ENCODE peak calls at places on chromosome 15, in eight cellular contexts. S is A549, H is K562, F is HCT116, U is HepG2, E is H1, Y is endothelial cell of umbilical vein, A is GM12878. I is an unnamed sample.

GRCh38 chr15:63203451-63204090 is 14.2 kb downstream of the RAB8B start:
- DNase-seq in A (no peak), H (peak; percentile 66), S (no peak), U (no peak), E (no peak), Y (no peak), F (no peak), I (peak; percentile 83)

GRCh38 chr15:85794598-85795319 is at the start of gene KLHL25:
- DNase-seq in E (peak; percentile 75), S (peak; percentile 99), U (peak; percentile 90), H (peak; percentile 99), A (peak; percentile 56), Y (peak; percentile 95), F (peak; percentile 81), I (peak; percentile 96)

GRCh38 chr15:94297543-94297942 is 66.2 kb downstream of the MCTP2 start:
- DNase-seq in S (no peak), A (no peak), H (no peak), F (no peak), Y (no peak), E (no peak), U (no peak), I (peak; percentile 71)

GRCh38 chr15:37941779-37942178 is 7.3 kb downstream of the TMCO5A start:
- DNase-seq in E (no peak), U (no peak), S (no peak), A (no peak), H (no peak), F (no peak), Y (no peak), I (no peak)

GRCh38 chr15:71093089-71094024 is 21.9 kb upstream of the THSD4 start:
- DNase-seq in U (no peak), S (peak; percentile 70), E (no peak), F (peak; percentile 74), Y (no peak), A (no peak), H (no peak), I (no peak)

GRCh38 chr15:62940755-62941361 is 101.7 kb upstream of the TPM1 start:
- DNase-seq in Y (peak; percentile 25), A (no peak), H (no peak), F (no peak), S (peak; percentile 75), E (no peak), U (no peak), I (peak; percentile 48)

GRCh38 chr15:38226867-38227266 is 25.8 kb upstream of the SPRED1 start:
- DNase-seq in U (peak; percentile 59), Y (peak; percentile 78), H (no peak), A (no peak), S (peak; percentile 36), F (peak; percentile 85), E (no peak), I (no peak)

GRCh38 chr15:32715276-32715675 is 2.5 kb upstream of the GREM1 start:
- DNase-seq in A (no peak), S (no peak), H (no peak), F (no peak), E (no peak), Y (no peak), U (no peak), I (no peak)

GRCh38 chr15:53525894-53526293 is 233.6 kb downstream of the WDR72 start:
- DNase-seq in E (no peak), F (no peak), S (no peak), Y (no peak), H (no peak), U (no peak), A (no peak), I (no peak)

GRCh38 chr15:68183886-68184285 is 21.2 kb downstream of the CALML4 start:
- DNase-seq in S (no peak), U (no peak), F (no peak), A (no peak), H (no peak), Y (no peak), E (no peak), I (no peak)

DNA sequence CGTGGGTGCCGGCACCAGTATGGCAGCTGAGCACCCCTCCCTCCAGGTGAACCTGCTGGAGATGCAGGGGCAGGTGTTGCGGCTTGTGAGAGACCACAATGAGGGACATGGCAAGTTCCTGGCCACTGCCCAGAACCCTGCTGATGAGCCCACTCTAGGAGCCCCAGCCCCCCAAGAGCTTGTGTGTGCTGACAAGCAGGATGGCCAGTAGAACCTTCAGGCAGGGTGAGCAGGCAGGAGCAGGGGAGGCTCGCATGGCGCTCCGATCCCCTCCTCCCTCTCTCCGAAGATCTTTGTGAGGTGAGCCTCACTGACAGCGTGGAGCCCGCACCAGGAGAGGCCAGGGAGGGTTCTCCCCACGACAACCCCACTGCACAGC is 29.8 kb downstream of the NGRN start:
- DNase-seq in H (no peak), E (no peak), A (no peak), Y (no peak), U (no peak), F (no peak), S (no peak), I (no peak)
- H3K4me3 ChIP-seq in H (no peak overlapping the region), E (no peak overlapping the region), A (no peak overlapping the region), Y (no peak overlapping the region), U (no peak overlapping the region), F (no peak overlapping the region), S (no peak overlapping the region), I (no peak overlapping the region)

GRCh38 chr15:65533057-65533752 is 2.9 kb downstream of the HACD3 start:
- DNase-seq in E (no peak), S (no peak), H (no peak), U (no peak), A (no peak), F (no peak), Y (no peak), I (no peak)

GRCh38 chr15:65532738-65533051 is 2.4 kb downstream of the HACD3 start:
- DNase-seq in A (no peak), H (peak; percentile 25), S (peak; percentile 44), Y (no peak), E (no peak), U (peak; percentile 79), F (no peak), I (no peak)

GRCh38 chr15:65528461-65529060 is 1.7 kb upstream of the HACD3 start:
- DNase-seq in S (no peak), U (no peak), F (no peak), A (no peak), E (no peak), Y (no peak), H (no peak), I (no peak)

GRCh38 chr15:65529754-65530317 is 427 bp upstream of the HACD3 start:
- DNase-seq in E (no peak), A (no peak), U (no peak), H (no peak), S (no peak), F (no peak), Y (no peak), I (no peak)

DNA sequence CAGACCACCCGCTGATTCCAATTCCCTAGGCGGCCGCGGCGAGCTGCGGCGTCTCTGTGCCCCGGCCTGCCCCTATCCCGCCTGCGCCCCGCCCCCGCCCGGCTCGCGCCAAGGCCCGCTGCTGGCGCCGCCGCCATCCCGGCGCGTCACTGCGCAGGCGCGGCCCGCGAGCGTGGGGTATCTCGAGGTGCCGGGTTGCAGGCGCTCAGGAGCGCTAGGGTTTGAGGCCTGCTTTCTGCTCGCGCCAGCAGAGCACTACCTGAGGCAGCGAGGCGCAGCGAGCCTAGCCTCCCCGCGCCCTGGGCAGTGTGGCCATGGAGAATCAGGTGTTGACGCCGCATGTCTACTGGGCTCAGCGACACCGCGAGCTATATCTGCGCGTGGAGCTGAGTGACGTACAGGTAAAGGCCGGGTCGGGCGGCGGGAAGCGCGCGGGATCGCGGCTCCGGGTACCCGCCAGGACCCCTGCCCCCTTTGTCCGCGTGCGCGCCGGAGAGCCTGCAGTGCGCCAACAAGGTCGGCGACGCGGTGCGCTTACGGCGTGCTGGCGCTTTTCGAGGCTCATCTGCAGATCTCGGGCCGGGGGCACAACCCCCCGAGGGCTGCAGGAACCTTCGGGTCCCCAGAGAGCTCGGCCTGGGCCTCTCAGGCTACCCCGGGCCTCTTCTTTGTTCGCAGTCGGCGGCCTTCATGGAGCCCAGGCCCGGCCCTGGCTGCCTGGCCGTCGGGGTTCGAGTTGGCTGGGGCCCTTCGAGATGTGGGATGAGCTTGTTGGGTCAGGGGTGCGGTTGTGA is at the start of gene HACD3:
- DNase-seq in H (peak; percentile 98), U (peak; percentile 73), E (peak; percentile 44), F (peak; percentile 54), Y (peak; percentile 84), A (peak; percentile 21), S (peak; percentile 97), I (peak; percentile 92)
- TF ChIP-seq POLR2A in H (peak; percentile 86), U (peak; percentile 73), E (peak; percentile 64), F (peak; percentile 55), Y (peak; percentile 73), A (peak; percentile 90), S (peak; percentile 89), I (peak; percentile 93)

DNA sequence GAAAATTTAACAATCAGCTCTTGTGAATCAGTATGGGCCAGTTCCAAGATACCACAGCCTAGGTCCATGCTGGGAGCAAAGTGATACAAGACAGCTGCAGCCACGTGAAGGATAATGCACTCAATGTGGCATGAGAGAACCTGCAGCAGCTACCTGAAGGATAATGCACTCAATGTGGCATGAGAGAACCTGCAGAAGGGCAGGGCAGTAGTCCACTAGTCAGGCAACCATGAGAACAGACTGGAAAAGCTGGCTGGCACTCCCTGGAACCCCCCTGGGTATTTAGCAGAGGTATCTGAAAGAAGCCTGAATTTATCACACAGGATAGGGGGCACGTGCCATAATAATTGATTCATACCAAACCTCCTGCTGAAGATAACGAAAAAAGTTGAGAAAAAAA is 237.6 kb downstream of the ATP8B4 start:
- DNase-seq in Y (no peak), U (no peak), A (no peak), E (no peak), S (no peak), H (no peak), F (no peak), I (no peak)
- TF ChIP-seq MAX in Y (no peak), U (no peak), A (no peak), E (no peak), S (no peak), H (no peak), F (no peak), I (no peak)

GRCh38 chr15:75868019-75868418 is 24.8 kb downstream of the UBE2Q2 start:
- DNase-seq in H (no peak), S (no peak), Y (no peak), A (no peak), E (no peak), F (no peak), U (no peak), I (no peak)

GRCh38 chr15:75869446-75869845 is 26.2 kb downstream of the UBE2Q2 start:
- DNase-seq in H (no peak), S (no peak), U (no peak), Y (no peak), E (no peak), F (no peak), A (no peak), I (no peak)

GRCh38 chr15:75866916-75867315 is 23.7 kb downstream of the UBE2Q2 start:
- DNase-seq in H (no peak), E (no peak), Y (no peak), F (no peak), U (no peak), S (no peak), A (no peak), I (no peak)

GRCh38 chr15:75864213-75865059 is 21.2 kb downstream of the UBE2Q2 start:
- DNase-seq in U (no peak), F (no peak), H (no peak), E (no peak), S (no peak), Y (no peak), A (no peak), I (no peak)

DNA sequence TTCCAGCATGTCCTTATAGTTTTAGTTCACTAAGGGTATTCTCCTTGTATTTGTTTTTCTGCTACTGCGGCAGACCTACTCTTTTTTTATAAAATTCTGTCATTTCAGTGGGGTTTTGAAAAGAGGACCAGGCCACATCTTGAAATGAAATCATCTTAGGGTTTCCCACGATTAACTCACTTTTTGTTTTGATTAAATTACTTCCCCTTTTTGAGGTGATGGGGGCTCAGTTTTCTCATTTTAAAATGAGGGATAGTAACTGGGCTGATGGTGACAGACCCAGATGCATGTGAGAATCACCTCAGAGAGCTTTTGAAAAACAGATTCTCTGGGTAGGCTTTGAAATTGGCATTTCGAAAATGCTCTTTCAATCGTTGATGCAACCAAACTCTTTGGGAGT is 24.2 kb downstream of the UBE2Q2 start:
- DNase-seq in A (no peak), Y (no peak), H (no peak), E (no peak), U (no peak), F (no peak), S (no peak), I (no peak)
- H3K4me3 ChIP-seq in A (peak overlapping the region; percentile 19), Y (no peak overlapping the region), H (no peak overlapping the region), E (no peak overlapping the region), U (no peak overlapping the region), F (no peak overlapping the region), S (no peak overlapping the region), I (no peak overlapping the region)

I was measured in NB4.